ENCODE peak calls at places on chromosomes 3 and 15, in nine cellular contexts. U is COR-L47; M is activated naive CD8-positive, alpha-beta T cell treated with anti-CD3 and anti-CD28 coated beads, Interleukin-2, amount 50 U/mL, for 16 hours; V is activated CD8-positive, alpha-beta memory T cell treated with anti-CD3 and anti-CD28 coated beads for 1 hour; L is activated T-cell treated with anti-CD3 and anti-CD28 coated beads, Interleukin-2, amount 50 U/mL, for 1 hour; Q is HEK293T; W is colonic mucosa; I is RWPE1; N is skeletal muscle cell. S is an unnamed sample.

GRCh38 chr3:38235466-38235865 is 30.1 kb upstream of the SLC22A13 start:
- DNase-seq in U (no peak), M (no peak), V (no peak), L (no peak), Q (no peak), W (no peak), I (no peak), N (no peak), S (no peak)

GRCh38 chr3:140715035-140715434 is 37.2 kb downstream of the TRIM42 start:
- DNase-seq in U (peak), M (no peak), V (no peak), L (no peak), Q (no peak), W (peak), I (no peak), N (no peak), S (no peak)

GRCh38 chr3:184334470-184335158 is 2.8 kb upstream of the FAM131A start:
- DNase-seq in U (no peak), M (peak), V (peak), L (peak), Q (no peak), W (no peak), I (no peak), N (no peak), S (no peak)

GRCh38 chr3:48344867-48345507 is 11.5 kb upstream of the SPINK8 start:
- DNase-seq in U (no peak), M (no peak), V (no peak), L (no peak), Q (no peak), W (no peak), I (no peak), N (no peak), S (no peak)

GRCh38 chr15:99408236-99409096 is 157.2 kb downstream of the LRRC28 start:
- DNase-seq in U (no peak), M (no peak), V (no peak), L (no peak), Q (no peak), W (no peak), I (no peak), N (peak), S (no peak)

GRCh38 chr3:141425523-141426233 is 57.4 kb downstream of the ZBTB38 start:
- DNase-seq in U (no peak), M (no peak), V (no peak), L (no peak), Q (no peak), W (no peak), I (no peak), N (no peak), S (no peak)

GRCh38 chr3:189797103-189797850 is 166.1 kb downstream of the TP63 start:
- DNase-seq in U (no peak), M (no peak), V (no peak), L (no peak), Q (no peak), W (no peak), I (no peak), N (no peak), S (no peak)

GRCh38 chr3:8445861-8446260 is 55.8 kb upstream of the LMCD1 start:
- DNase-seq in U (no peak), M (no peak), V (no peak), L (no peak), Q (no peak), W (no peak), I (peak), N (peak), S (no peak)

GRCh38 chr3:52873433-52874159 is 23.8 kb downstream of the STIMATE start:
- DNase-seq in U (no peak), M (no peak), V (no peak), L (no peak), Q (no peak), W (no peak), I (no peak), N (peak), S (no peak)

GRCh38 chr15:59339252-59339672 is 33.4 kb downstream of the MYO1E start:
- DNase-seq in U (no peak), M (no peak), V (no peak), L (no peak), Q (no peak), W (no peak), I (peak), N (peak), S (no peak)

GRCh38 chr3:13208706-13209295 is 135.6 kb upstream of the IQSEC1 start:
- DNase-seq in U (no peak), M (no peak), V (no peak), L (no peak), Q (no peak), W (no peak), I (no peak), N (no peak), S (no peak)

S was measured in D721Med.